ENCODE peak calls at places on chromosome 3, in seven cellular contexts. B, T, R, E, M, W and D are unnamed samples. For H3K27me3, the result is how much of the 10 kb centered on the place peaks cover.

GRCh38 chr3:155859859-155860258 is 5.6 kb upstream of the SLC33A1 start:
- DNase-seq in E (no peak), B (no peak), R (no peak), T (no peak), W (no peak), M (peak), D (no peak)

GRCh38 chr3:16841906-16842709 is 42.6 kb upstream of the PLCL2 start:
- DNase-seq in R (peak), M (no peak), B (peak), E (peak), T (peak), W (peak), D (no peak)

GRCh38 chr3:100059472-100059871 is 54.8 kb downstream of the FILIP1L start:
- DNase-seq in W (no peak), B (no peak), T (no peak), E (no peak), M (no peak), R (no peak), D (no peak)

GRCh38 chr3:27134165-27134796 is 234.9 kb downstream of the NEK10 start:
- DNase-seq in B (peak), W (no peak), M (peak), E (peak), R (peak), T (no peak), D (peak)

GRCh38 chr3:31066999-31067398 is 172.5 kb upstream of the GADL1 start:
- DNase-seq in T (no peak), R (peak), B (no peak), W (no peak), E (no peak), M (no peak), D (peak)

GRCh38 chr3:52091566-52092290 is 35.4 kb upstream of the DUSP7 start:
- DNase-seq in W (peak), B (peak), R (no peak), M (no peak), T (no peak), E (peak), D (no peak)

GRCh38 chr3:177603137-177603603 is 405.9 kb upstream of the TBL1XR1 start:
- DNase-seq in E (no peak), M (peak), T (peak), R (no peak), W (no peak), B (no peak), D (no peak)

GRCh38 chr3:69542265-69543079 is 156.6 kb upstream of the FRMD4B start:
- DNase-seq in W (peak), R (no peak), T (no peak), M (no peak), B (peak), E (peak), D (peak)

GRCh38 chr3:44989636-44990373 is 13.8 kb downstream of the EXOSC7 start:
- DNase-seq in T (no peak), B (no peak), R (peak), M (no peak), W (no peak), E (no peak), D (peak)

GRCh38 chr3:66856555-66856954 is 141.6 kb upstream of the KBTBD8 start:
- DNase-seq in W (no peak), T (peak), M (no peak), E (no peak), B (no peak), R (no peak), D (no peak)

GRCh38 chr3:158159714-158160113 is 49.8 kb downstream of the RSRC1 start:
- DNase-seq in M (no peak), B (no peak), T (no peak), W (no peak), R (no peak), E (no peak), D (no peak)

GRCh38 chr3:46460051-46460450 is 4.7 kb downstream of the LTF start:
- DNase-seq in B (no peak), M (no peak), R (no peak), E (no peak), W (no peak), T (no peak), D (no peak)

GRCh38 chr3:137988152-137988551 is 21.8 kb upstream of the CLDN18 start:
- DNase-seq in W (no peak), M (no peak), R (no peak), E (no peak), T (peak), B (no peak), D (no peak)

GRCh38 chr3:105827959-105828358 is 40.9 kb downstream of the CBLB start:
- DNase-seq in T (no peak), R (peak), E (no peak), W (no peak), B (no peak), M (peak), D (peak)

GRCh38 chr3:111301238-111301798 is 229.7 kb downstream of the NECTIN3 start:
- DNase-seq in T (no peak), E (no peak), B (no peak), W (no peak), R (no peak), M (no peak), D (no peak)

GRCh38 chr3:157079677-157080369 is 80.1 kb downstream of the CCNL1 start:
- DNase-seq in M (no peak), B (no peak), E (no peak), R (no peak), T (no peak), W (no peak), D (no peak)

GRCh38 chr3:189786479-189787064 is 155.4 kb downstream of the TP63 start:
- DNase-seq in B (no peak), M (no peak), T (no peak), W (no peak), R (no peak), E (no peak), D (no peak)

GRCh38 chr3:118972974-118973373 is 61.7 kb downstream of the IGSF11 start:
- DNase-seq in B (no peak), T (no peak), E (no peak), W (no peak), R (no peak), M (no peak), D (peak)

GRCh38 chr3:53764376-53764775 is 81.8 kb downstream of the CHDH start:
- DNase-seq in T (no peak), R (no peak), M (no peak), B (peak), E (no peak), W (peak), D (no peak)

GRCh38 chr3:125165948-125166553 is 46.5 kb downstream of the SLC12A8 start:
- DNase-seq in T (no peak), E (no peak), M (no peak), R (no peak), W (no peak), B (peak), D (no peak)

GRCh38 chr3:112437146-112438022 is 61.9 kb downstream of the BTLA start:
- DNase-seq in E (no peak), B (no peak), M (peak), T (no peak), R (no peak), W (no peak), D (no peak)

GRCh38 chr3:153354641-153355040 is 192.6 kb downstream of the RAP2B start:
- DNase-seq in R (no peak), M (no peak), E (no peak), B (no peak), W (no peak), T (no peak), D (no peak)

GRCh38 chr3:126274735-126275734 is 82.2 kb downstream of the KLF15 start:
- DNase-seq in E (no peak), B (no peak), W (no peak), R (no peak), T (no peak), M (no peak), D (no peak)

GRCh38 chr3:30073622-30074021 is 532.8 kb upstream of the TGFBR2 start:
- DNase-seq in E (peak), M (no peak), B (no peak), R (no peak), W (no peak), T (no peak), D (no peak)

GRCh38 chr3:150202696-150203095 is 205.4 kb upstream of the TSC22D2 start:
- DNase-seq in E (no peak), B (no peak), R (no peak), M (no peak), W (no peak), T (no peak), D (no peak)

GRCh38 chr3:86793786-86794185 is 197.2 kb downstream of the VGLL3 start:
- DNase-seq in E (peak), M (no peak), T (no peak), W (no peak), R (no peak), B (no peak), D (peak)

GRCh38 chr3:131892331-131892730 is 142.5 kb downstream of the CPNE4 start:
- DNase-seq in W (no peak), R (no peak), T (no peak), M (no peak), B (no peak), E (no peak), D (no peak)

GRCh38 chr3:166425021-166425420 is 587.8 kb upstream of the BCHE start:
- DNase-seq in M (no peak), B (no peak), W (no peak), T (no peak), E (no peak), R (no peak), D (no peak)

GRCh38 chr3:61901986-61902385 is 340.6 kb downstream of the PTPRG start:
- DNase-seq in R (no peak), E (no peak), B (no peak), M (no peak), T (no peak), W (no peak), D (no peak)

GRCh38 chr3:61901481-61901880 is 340.1 kb downstream of the PTPRG start:
- DNase-seq in W (no peak), M (no peak), B (no peak), E (no peak), T (no peak), R (no peak), D (no peak)

GRCh38 chr3:61903931-61904657 is 342.7 kb downstream of the PTPRG start:
- DNase-seq in R (no peak), W (no peak), E (peak), B (no peak), T (peak), M (peak), D (peak)

GRCh38 chr3:61899700-61900462 is 338.5 kb downstream of the PTPRG start:
- DNase-seq in M (no peak), E (no peak), W (no peak), R (no peak), T (no peak), B (no peak), D (no peak)

GRCh38 chr3:61903074-61903473 is 341.7 kb downstream of the PTPRG start:
- DNase-seq in E (peak), R (no peak), B (no peak), T (no peak), W (no peak), M (no peak), D (no peak)
- H3K27me3 ChIP-seq in E (under half), R (under half), B (under half), T (under half), W (under half), M (under half), D (under half)

DNA sequence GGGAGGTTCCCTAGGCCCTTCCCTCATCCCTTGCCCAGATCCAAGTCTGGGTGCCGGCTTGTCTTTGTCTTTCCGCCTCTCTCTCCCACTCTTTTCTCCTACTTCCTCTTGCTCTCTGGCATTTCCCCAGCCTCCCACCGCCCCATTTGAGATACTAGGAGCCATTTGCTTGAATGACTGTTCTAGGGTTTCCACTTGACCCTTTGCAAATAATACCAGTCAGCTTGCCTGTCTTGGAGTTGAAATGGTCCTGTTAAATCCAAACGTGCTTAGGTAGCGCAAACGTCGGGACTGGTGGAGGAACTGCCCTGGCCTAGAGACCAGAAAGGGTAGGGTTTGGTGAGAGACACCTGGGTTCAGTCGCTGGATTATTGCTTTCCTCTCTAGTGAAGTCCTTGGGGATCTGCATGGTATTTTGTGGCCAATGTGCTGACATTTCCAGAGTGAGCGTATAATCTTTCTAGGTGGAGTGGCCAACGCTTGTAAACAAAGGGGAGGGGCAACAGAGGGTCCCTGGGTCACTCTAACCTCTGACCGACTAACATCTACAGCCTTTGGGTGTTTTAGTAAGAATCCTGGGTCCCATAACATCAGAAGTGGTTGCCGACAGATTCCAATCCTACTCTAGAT is 10.7 kb downstream of the ZIC1 start:
- DNase-seq in M (no peak), W (no peak), B (no peak), R (no peak), E (no peak), T (no peak), D (no peak)
- H3K27me3 ChIP-seq in M (half or more), W (half or more), B (half or more), R (half or more), E (half or more), T (under half), D (under half)

GRCh38 chr3:13198480-13198879 is 125.3 kb upstream of the IQSEC1 start:
- DNase-seq in T (no peak), B (peak), R (no peak), M (no peak), W (no peak), E (no peak), D (no peak)
- H3K27me3 ChIP-seq in T (under half), B (under half), R (under half), M (under half), W (under half), E (under half), D (under half)

GRCh38 chr3:50472958-50473357 is 30.5 kb downstream of the CACNA2D2 start:
- DNase-seq in T (no peak), B (no peak), M (no peak), R (no peak), W (no peak), E (no peak), D (no peak)
- H3K27me3 ChIP-seq in T (under half), B (under half), M (under half), R (under half), W (under half), E (under half), D (under half)

GRCh38 chr3:97825101-97825500 is 3.3 kb downstream of the CRYBG3 start:
- DNase-seq in W (no peak), R (no peak), T (no peak), B (no peak), E (no peak), M (no peak), D (no peak)
- H3K27me3 ChIP-seq in W (under half), R (under half), T (under half), B (under half), E (under half), M (under half), D (under half)

GRCh38 chr3:195758721-195759353 is 38.1 kb downstream of the MUC20 start:
- DNase-seq in E (no peak), T (no peak), B (no peak), M (no peak), W (peak), R (no peak), D (no peak)
- H3K27me3 ChIP-seq in E (under half), T (under half), B (half or more), M (under half), W (under half), R (under half), D (under half)

DNA sequence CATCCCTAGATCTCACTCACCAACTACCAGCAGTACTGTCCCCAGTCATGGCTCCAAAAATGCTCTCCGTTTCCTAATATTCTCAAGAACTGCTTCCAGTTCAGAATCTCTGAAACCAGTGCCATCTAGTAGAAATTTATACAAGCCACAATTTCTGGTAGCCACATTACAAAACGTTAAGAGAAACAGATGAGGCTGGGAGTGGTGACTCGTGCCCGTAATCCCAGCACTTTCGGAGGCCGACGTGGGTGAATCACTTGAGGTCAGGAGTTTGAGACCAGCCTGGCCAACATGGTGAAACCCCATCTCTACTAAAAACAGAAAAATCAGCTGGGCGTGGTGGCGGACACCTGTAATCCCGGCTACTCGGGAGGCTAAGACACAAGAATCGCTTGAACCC is 78.4 kb upstream of the RAD18 start:
- DNase-seq in B (no peak), E (no peak), T (no peak), M (no peak), R (no peak), W (no peak), D (peak)
- H3K27me3 ChIP-seq in B (under half), E (under half), T (under half), M (under half), R (under half), W (under half), D (under half)

GRCh38 chr3:127914584-127914983 is 448 bp upstream of the KBTBD12 start:
- DNase-seq in W (no peak), R (no peak), E (no peak), B (no peak), T (no peak), M (no peak), D (no peak)

GRCh38 chr3:127920738-127921137 is 5.7 kb downstream of the KBTBD12 start:
- DNase-seq in E (no peak), T (no peak), M (no peak), W (no peak), R (no peak), B (no peak), D (no peak)

GRCh38 chr3:127915937-127916480 is 977 bp downstream of the KBTBD12 start:
- DNase-seq in B (no peak), W (no peak), E (no peak), R (no peak), T (no peak), M (no peak), D (no peak)

GRCh38 chr3:127911421-127911931 is 3.6 kb upstream of the KBTBD12 start:
- DNase-seq in E (no peak), R (no peak), B (no peak), M (no peak), W (no peak), T (no peak), D (peak)

GRCh38 chr3:127915115-127915936 is at the start of gene KBTBD12:
- DNase-seq in R (no peak), B (peak), W (peak), M (no peak), E (peak), T (no peak), D (peak)
- H3K27me3 ChIP-seq in R (under half), B (under half), W (under half), M (under half), E (half or more), T (under half), D (under half)

GRCh38 chr3:62375655-62376054 is 2.3 kb upstream of the FEZF2 start:
- DNase-seq in B (no peak), E (no peak), M (no peak), T (no peak), W (no peak), R (no peak), D (no peak)
- H3K27me3 ChIP-seq in B (half or more), E (half or more), M (half or more), T (under half), W (half or more), R (half or more), D (under half)

GRCh38 chr3:14224895-14225294 is 46.3 kb downstream of the LSM3 start:
- DNase-seq in E (no peak), B (no peak), M (no peak), T (no peak), R (no peak), W (no peak), D (no peak)
- H3K27me3 ChIP-seq in E (under half), B (under half), M (under half), T (under half), R (under half), W (under half), D (under half)